ENCODE peak calls at places on chromosome 1, in eight cellular contexts. One of them, this sample, is unnamed.
A peak's percentile ranks its signal among the peaks of the same experiment; 100 is the strongest.

GRCh38 chr1:241229216-241229615 is 127.8 kb downstream of the RGS7 start:
- DNase-seq in fibroblast of the aortic adventitia: no peak
- DNase-seq in HCT116: no peak
- DNase-seq in right cardiac atrium: no peak
- DNase-seq in CD8-positive, alpha-beta memory T cell: no peak
- DNase-seq in IMR-90: no peak
- DNase-seq in upper lobe of left lung: no peak
- DNase-seq in osteoblast: no peak
- DNase-seq in this sample: no peak

GRCh38 chr1:246687002-246687401 is 37.2 kb upstream of the SCCPDH start:
- DNase-seq in osteoblast: no peak
- DNase-seq in upper lobe of left lung: no peak
- DNase-seq in right cardiac atrium: no peak
- DNase-seq in CD8-positive, alpha-beta memory T cell: no peak
- DNase-seq in fibroblast of the aortic adventitia: no peak
- DNase-seq in HCT116: no peak
- DNase-seq in IMR-90: no peak
- DNase-seq in this sample: no peak

GRCh38 chr1:18653375-18653774 is 22.7 kb downstream of the PAX7 start:
- DNase-seq in CD8-positive, alpha-beta memory T cell: no peak
- DNase-seq in osteoblast: peak; percentile 50
- DNase-seq in right cardiac atrium: no peak
- DNase-seq in fibroblast of the aortic adventitia: no peak
- DNase-seq in IMR-90: no peak
- DNase-seq in HCT116: no peak
- DNase-seq in upper lobe of left lung: no peak
- DNase-seq in this sample: no peak

GRCh38 chr1:183655562-183656075 is 2.5 kb upstream of the APOBEC4 start:
- DNase-seq in right cardiac atrium: peak; percentile 80
- DNase-seq in fibroblast of the aortic adventitia: peak; percentile 93
- DNase-seq in CD8-positive, alpha-beta memory T cell: peak; percentile 51
- DNase-seq in IMR-90: peak; percentile 84
- DNase-seq in HCT116: peak; percentile 69
- DNase-seq in upper lobe of left lung: no peak
- DNase-seq in osteoblast: peak; percentile 87
- DNase-seq in this sample: peak; percentile 81

GRCh38 chr1:27539901-27540861 is 50.2 kb upstream of the WASF2 start:
- DNase-seq in fibroblast of the aortic adventitia: peak; percentile 63
- DNase-seq in HCT116: peak; percentile 81
- DNase-seq in right cardiac atrium: no peak
- DNase-seq in CD8-positive, alpha-beta memory T cell: no peak
- DNase-seq in osteoblast: peak; percentile 97
- DNase-seq in IMR-90: peak; percentile 75
- DNase-seq in upper lobe of left lung: no peak
- DNase-seq in this sample: peak; percentile 85

GRCh38 chr1:58983633-58984301 is 199.9 kb upstream of the JUN start:
- DNase-seq in fibroblast of the aortic adventitia: peak; percentile 32
- DNase-seq in CD8-positive, alpha-beta memory T cell: no peak
- DNase-seq in right cardiac atrium: peak; percentile 18
- DNase-seq in upper lobe of left lung: no peak
- DNase-seq in HCT116: no peak
- DNase-seq in IMR-90: no peak
- DNase-seq in osteoblast: no peak
- DNase-seq in this sample: no peak

GRCh38 chr1:153262462-153263157 is 3.1 kb downstream of the LORICRIN start:
- DNase-seq in fibroblast of the aortic adventitia: no peak
- DNase-seq in upper lobe of left lung: no peak
- DNase-seq in IMR-90: no peak
- DNase-seq in HCT116: no peak
- DNase-seq in osteoblast: no peak
- DNase-seq in right cardiac atrium: no peak
- DNase-seq in CD8-positive, alpha-beta memory T cell: no peak
- DNase-seq in this sample: no peak

GRCh38 chr1:47944561-47944960 is 52.6 kb downstream of the TRABD2B start:
- DNase-seq in HCT116: no peak
- DNase-seq in upper lobe of left lung: no peak
- DNase-seq in osteoblast: no peak
- DNase-seq in fibroblast of the aortic adventitia: peak; percentile 19
- DNase-seq in IMR-90: no peak
- DNase-seq in CD8-positive, alpha-beta memory T cell: no peak
- DNase-seq in right cardiac atrium: no peak
- DNase-seq in this sample: no peak

GRCh38 chr1:29096255-29096896 is 27.3 kb downstream of the TMEM200B start:
- DNase-seq in osteoblast: peak; percentile 27
- DNase-seq in HCT116: no peak
- DNase-seq in CD8-positive, alpha-beta memory T cell: no peak
- DNase-seq in upper lobe of left lung: no peak
- DNase-seq in fibroblast of the aortic adventitia: no peak
- DNase-seq in IMR-90: no peak
- DNase-seq in right cardiac atrium: no peak
- DNase-seq in this sample: no peak

GRCh38 chr1:61742620-61743431 is 546 bp downstream of the PATJ start:
- DNase-seq in CD8-positive, alpha-beta memory T cell: no peak
- DNase-seq in HCT116: no peak
- DNase-seq in upper lobe of left lung: peak; percentile 94
- DNase-seq in fibroblast of the aortic adventitia: peak; percentile 68
- DNase-seq in IMR-90: peak; percentile 35
- DNase-seq in right cardiac atrium: peak; percentile 60
- DNase-seq in osteoblast: peak; percentile 94
- DNase-seq in this sample: peak; percentile 61

GRCh38 chr1:15744122-15744679 is 1.9 kb downstream of the TMEM82 start:
- DNase-seq in fibroblast of the aortic adventitia: no peak
- DNase-seq in IMR-90: no peak
- DNase-seq in osteoblast: no peak
- DNase-seq in CD8-positive, alpha-beta memory T cell: no peak
- DNase-seq in upper lobe of left lung: peak; percentile 80
- DNase-seq in HCT116: no peak
- DNase-seq in right cardiac atrium: no peak
- DNase-seq in this sample: no peak

GRCh38 chr1:13583964-13584791 is 546 bp downstream of the PDPN start:
- DNase-seq in right cardiac atrium: peak; percentile 36
- DNase-seq in IMR-90: no peak
- DNase-seq in upper lobe of left lung: peak; percentile 86
- DNase-seq in CD8-positive, alpha-beta memory T cell: no peak
- DNase-seq in osteoblast: peak; percentile 62
- DNase-seq in HCT116: no peak
- DNase-seq in fibroblast of the aortic adventitia: peak; percentile 38
- DNase-seq in this sample: peak; percentile 82

GRCh38 chr1:27116697-27117096 is 38.2 kb downstream of the SLC9A1 start:
- DNase-seq in IMR-90: no peak
- DNase-seq in CD8-positive, alpha-beta memory T cell: no peak
- DNase-seq in HCT116: no peak
- DNase-seq in fibroblast of the aortic adventitia: peak; percentile 36
- DNase-seq in right cardiac atrium: no peak
- DNase-seq in upper lobe of left lung: no peak
- DNase-seq in osteoblast: no peak
- DNase-seq in this sample: peak; percentile 90

GRCh38 chr1:154403300-154403943 is 1.7 kb upstream of the IL6R start:
- DNase-seq in HCT116: no peak
- DNase-seq in IMR-90: no peak
- DNase-seq in right cardiac atrium: no peak
- DNase-seq in osteoblast: no peak
- DNase-seq in fibroblast of the aortic adventitia: no peak
- DNase-seq in CD8-positive, alpha-beta memory T cell: peak; percentile 33
- DNase-seq in upper lobe of left lung: no peak
- DNase-seq in this sample: no peak

GRCh38 chr1:77175230-77175844 is 43.9 kb downstream of the PIGK start:
- DNase-seq in IMR-90: peak; percentile 6
- DNase-seq in CD8-positive, alpha-beta memory T cell: no peak
- DNase-seq in fibroblast of the aortic adventitia: no peak
- DNase-seq in right cardiac atrium: no peak
- DNase-seq in upper lobe of left lung: no peak
- DNase-seq in osteoblast: no peak
- DNase-seq in HCT116: peak; percentile 32
- DNase-seq in this sample: no peak

GRCh38 chr1:59427784-59428183 is 130.9 kb downstream of the FGGY start:
- DNase-seq in right cardiac atrium: no peak
- DNase-seq in osteoblast: no peak
- DNase-seq in IMR-90: no peak
- DNase-seq in fibroblast of the aortic adventitia: no peak
- DNase-seq in CD8-positive, alpha-beta memory T cell: no peak
- DNase-seq in upper lobe of left lung: no peak
- DNase-seq in HCT116: no peak
- DNase-seq in this sample: no peak

GRCh38 chr1:26166719-26167281 is 2.0 kb downstream of the C1orf232 start:
- DNase-seq in right cardiac atrium: no peak
- DNase-seq in osteoblast: peak; percentile 69
- DNase-seq in HCT116: no peak
- DNase-seq in IMR-90: no peak
- DNase-seq in upper lobe of left lung: no peak
- DNase-seq in fibroblast of the aortic adventitia: no peak
- DNase-seq in CD8-positive, alpha-beta memory T cell: no peak
- DNase-seq in this sample: no peak

GRCh38 chr1:30798954-30799491 is 41.4 kb upstream of the LAPTM5 start:
- DNase-seq in HCT116: no peak
- DNase-seq in osteoblast: no peak
- DNase-seq in fibroblast of the aortic adventitia: no peak
- DNase-seq in right cardiac atrium: no peak
- DNase-seq in CD8-positive, alpha-beta memory T cell: no peak
- DNase-seq in upper lobe of left lung: no peak
- DNase-seq in IMR-90: no peak
- DNase-seq in this sample: no peak

GRCh38 chr1:52506349-52506748 is 46.5 kb downstream of the TUT4 start:
- DNase-seq in right cardiac atrium: no peak
- DNase-seq in IMR-90: no peak
- DNase-seq in fibroblast of the aortic adventitia: no peak
- DNase-seq in HCT116: no peak
- DNase-seq in osteoblast: no peak
- DNase-seq in upper lobe of left lung: no peak
- DNase-seq in CD8-positive, alpha-beta memory T cell: no peak
- DNase-seq in this sample: no peak

GRCh38 chr1:66535853-66536252 is 1.9 kb downstream of the SGIP1 start:
- DNase-seq in osteoblast: no peak
- DNase-seq in right cardiac atrium: no peak
- DNase-seq in CD8-positive, alpha-beta memory T cell: no peak
- DNase-seq in HCT116: no peak
- DNase-seq in IMR-90: no peak
- DNase-seq in fibroblast of the aortic adventitia: no peak
- DNase-seq in upper lobe of left lung: no peak
- DNase-seq in this sample: no peak
- H3K4me3 ChIP-seq in osteoblast: peak overlapping the region; percentile 70
- H3K4me3 ChIP-seq in right cardiac atrium: no peak overlapping the region
- H3K4me3 ChIP-seq in CD8-positive, alpha-beta memory T cell: no peak overlapping the region
- H3K4me3 ChIP-seq in HCT116: no peak overlapping the region
- H3K4me3 ChIP-seq in IMR-90: peak overlapping the region; percentile 80
- H3K4me3 ChIP-seq in fibroblast of the aortic adventitia: no peak overlapping the region
- H3K4me3 ChIP-seq in upper lobe of left lung: no peak overlapping the region
- H3K4me3 ChIP-seq in this sample: peak overlapping the region; percentile 74

DNA sequence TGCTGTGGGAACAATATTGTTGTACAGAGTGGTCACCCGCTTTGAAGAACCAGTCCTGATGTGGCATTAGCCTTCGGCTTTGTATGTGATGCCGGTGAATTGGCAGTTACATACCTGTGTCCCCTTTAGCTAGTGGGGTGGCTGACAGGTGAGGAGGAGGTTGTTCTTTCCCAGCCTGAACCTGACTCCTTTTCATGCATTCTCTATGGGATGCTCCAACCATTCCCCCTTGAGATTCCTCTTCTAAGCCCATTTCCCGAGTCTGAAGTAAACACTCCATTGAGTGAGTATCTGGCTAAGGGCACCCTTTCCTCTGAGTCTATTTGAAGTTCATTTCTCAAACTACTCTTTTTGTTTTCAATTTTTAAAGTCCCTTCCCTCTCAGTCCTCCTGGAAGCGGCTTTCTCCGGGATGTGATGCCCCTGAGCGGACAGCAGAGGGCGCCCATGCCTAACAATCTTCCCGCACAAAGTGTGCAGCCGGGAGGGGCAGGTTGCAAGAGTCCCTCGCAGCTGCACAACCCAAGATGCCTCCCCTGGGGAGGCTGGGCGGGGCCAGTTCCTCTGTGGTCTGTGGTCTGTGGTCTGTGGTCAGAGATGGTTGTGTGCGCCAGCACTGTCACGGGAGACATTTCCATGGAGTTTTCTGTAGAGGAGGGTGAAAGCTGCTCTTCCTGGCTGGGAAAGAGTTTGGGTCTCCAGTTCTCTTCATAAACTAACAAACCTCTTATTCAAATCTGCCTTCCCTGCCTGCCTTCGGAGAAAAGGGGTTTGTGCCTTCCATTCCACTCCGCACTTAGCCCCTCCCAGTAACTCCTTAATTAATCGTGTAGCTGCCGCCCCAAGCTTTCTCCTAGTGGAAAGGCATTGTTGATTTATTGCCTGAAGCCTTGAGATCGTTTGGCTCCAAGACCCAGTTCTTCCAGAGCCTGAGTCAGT is 36.4 kb upstream of the LMX1A start:
- DNase-seq in fibroblast of the aortic adventitia: peak; percentile 95
- DNase-seq in CD8-positive, alpha-beta memory T cell: peak; percentile 89
- DNase-seq in upper lobe of left lung: peak; percentile 81
- DNase-seq in right cardiac atrium: peak; percentile 85
- DNase-seq in osteoblast: peak; percentile 84
- DNase-seq in IMR-90: peak; percentile 82
- DNase-seq in HCT116: peak; percentile 55
- DNase-seq in this sample: peak; percentile 96
- H3K4me3 ChIP-seq in fibroblast of the aortic adventitia: peak overlapping the region; percentile 41
- H3K4me3 ChIP-seq in CD8-positive, alpha-beta memory T cell: peak overlapping the region; percentile 5
- H3K4me3 ChIP-seq in upper lobe of left lung: no peak overlapping the region
- H3K4me3 ChIP-seq in right cardiac atrium: no peak overlapping the region
- H3K4me3 ChIP-seq in osteoblast: no peak overlapping the region
- H3K4me3 ChIP-seq in IMR-90: no peak overlapping the region
- H3K4me3 ChIP-seq in HCT116: no peak overlapping the region
- H3K4me3 ChIP-seq in this sample: peak overlapping the region; percentile 29

DNA sequence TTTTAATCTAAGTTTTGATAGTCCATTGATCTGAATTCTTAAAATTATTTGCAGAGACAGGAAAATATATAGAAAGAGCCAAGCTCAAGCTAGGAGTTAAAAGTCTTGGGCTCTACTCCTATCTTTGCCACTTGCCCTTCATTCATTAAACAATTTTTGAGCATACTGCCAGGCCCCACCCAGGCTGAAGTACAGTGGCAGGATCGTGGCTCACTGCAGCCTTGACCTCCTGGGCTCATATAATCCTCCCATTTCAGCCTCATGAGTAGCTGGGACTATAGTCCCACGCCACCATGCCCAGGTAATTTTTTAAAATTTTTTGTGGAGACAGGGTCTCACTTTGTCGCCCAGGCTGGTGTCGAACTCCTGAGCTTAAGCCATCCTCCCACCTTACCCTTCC is 8.2 kb downstream of the TRMT13 start:
- DNase-seq in osteoblast: no peak
- DNase-seq in IMR-90: no peak
- DNase-seq in fibroblast of the aortic adventitia: no peak
- DNase-seq in CD8-positive, alpha-beta memory T cell: no peak
- DNase-seq in HCT116: no peak
- DNase-seq in right cardiac atrium: no peak
- DNase-seq in upper lobe of left lung: no peak
- DNase-seq in this sample: no peak
- H3K4me3 ChIP-seq in osteoblast: no peak overlapping the region
- H3K4me3 ChIP-seq in IMR-90: no peak overlapping the region
- H3K4me3 ChIP-seq in fibroblast of the aortic adventitia: no peak overlapping the region
- H3K4me3 ChIP-seq in CD8-positive, alpha-beta memory T cell: no peak overlapping the region
- H3K4me3 ChIP-seq in HCT116: no peak overlapping the region
- H3K4me3 ChIP-seq in right cardiac atrium: no peak overlapping the region
- H3K4me3 ChIP-seq in upper lobe of left lung: no peak overlapping the region
- H3K4me3 ChIP-seq in this sample: no peak overlapping the region

DNA sequence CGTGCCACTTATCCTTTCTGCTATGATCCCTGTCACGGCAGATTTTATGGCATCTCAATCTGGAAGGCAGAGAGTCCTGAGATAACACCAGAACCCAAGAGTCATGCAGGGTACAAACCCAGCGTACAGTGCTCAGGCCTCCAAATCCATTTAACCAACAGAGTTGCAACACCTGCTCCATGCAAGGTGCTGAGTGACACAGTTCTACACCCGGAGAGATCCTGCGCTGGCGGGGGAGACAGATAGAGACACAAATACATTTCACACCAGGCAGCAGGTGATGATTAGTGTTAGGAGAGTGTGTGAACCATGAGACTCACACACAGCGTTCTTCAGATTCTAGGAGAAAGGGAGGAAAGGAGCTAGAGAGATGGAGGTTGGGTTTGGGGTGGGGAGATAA is 107.7 kb downstream of the NAV1 start:
- DNase-seq in CD8-positive, alpha-beta memory T cell: no peak
- DNase-seq in right cardiac atrium: no peak
- DNase-seq in osteoblast: no peak
- DNase-seq in fibroblast of the aortic adventitia: no peak
- DNase-seq in HCT116: no peak
- DNase-seq in upper lobe of left lung: no peak
- DNase-seq in IMR-90: no peak
- DNase-seq in this sample: no peak
- H3K4me3 ChIP-seq in CD8-positive, alpha-beta memory T cell: no peak overlapping the region
- H3K4me3 ChIP-seq in right cardiac atrium: no peak overlapping the region
- H3K4me3 ChIP-seq in osteoblast: no peak overlapping the region
- H3K4me3 ChIP-seq in fibroblast of the aortic adventitia: no peak overlapping the region
- H3K4me3 ChIP-seq in HCT116: no peak overlapping the region
- H3K4me3 ChIP-seq in upper lobe of left lung: no peak overlapping the region
- H3K4me3 ChIP-seq in IMR-90: no peak overlapping the region
- H3K4me3 ChIP-seq in this sample: peak overlapping the region; percentile 91

This sample was measured in AG10803.